ENCODE peak calls at places on chromosome 14, in six cellular contexts. V, M, F, N, Q and I are unnamed samples.

GRCh38 chr14:76768201-76768656 is 7.0 kb downstream of the VASH1 start:
- DNase-seq in M (peak), N (no peak), V (peak), F (peak), Q (no peak), I (peak)

GRCh38 chr14:103546651-103547454 is 15.6 kb downstream of the BAG5 start:
- DNase-seq in N (peak), V (peak), M (peak), Q (peak), F (peak), I (peak)

GRCh38 chr14:60649815-60650381 is 621 bp upstream of the SIX1 start:
- DNase-seq in Q (no peak), M (no peak), N (no peak), V (peak), F (no peak), I (no peak)

GRCh38 chr14:78157855-78158436 is 12.2 kb upstream of the NRXN3 start:
- DNase-seq in F (no peak), Q (no peak), N (peak), M (peak), V (no peak), I (no peak)

GRCh38 chr14:71063351-71063750 is 156.1 kb downstream of the PCNX1 start:
- DNase-seq in N (no peak), M (no peak), V (no peak), Q (no peak), F (no peak), I (no peak)

GRCh38 chr14:80215756-80216581 is 4.7 kb upstream of the DIO2 start:
- DNase-seq in F (no peak), V (peak), M (no peak), N (no peak), Q (no peak), I (no peak)

GRCh38 chr14:77142289-77142814 is 761 bp upstream of the ZDHHC22 start:
- DNase-seq in N (no peak), V (no peak), Q (no peak), M (no peak), F (no peak), I (no peak)

GRCh38 chr14:54715244-54715643 is 148.3 kb downstream of the SAMD4A start:
- DNase-seq in M (no peak), F (no peak), V (no peak), N (no peak), Q (no peak), I (no peak)

GRCh38 chr14:38197001-38197760 is 10.5 kb upstream of the SSTR1 start:
- DNase-seq in F (no peak), Q (peak), V (no peak), N (no peak), M (no peak), I (peak)

GRCh38 chr14:53432378-53432802 is 279.3 kb upstream of the DDHD1 start:
- DNase-seq in N (no peak), M (peak), F (no peak), Q (peak), V (peak), I (no peak)

GRCh38 chr14:61145903-61146411 is 135.2 kb downstream of the TMEM30B start:
- DNase-seq in V (peak), Q (no peak), N (no peak), F (no peak), M (no peak), I (no peak)

GRCh38 chr14:34223302-34224150 is 238.5 kb downstream of the SPTSSA start:
- DNase-seq in M (no peak), N (no peak), V (no peak), F (no peak), Q (no peak), I (no peak)

GRCh38 chr14:86072134-86072894 is 542.4 kb downstream of the FLRT2 start:
- DNase-seq in N (no peak), F (no peak), V (no peak), Q (no peak), M (no peak), I (no peak)

GRCh38 chr14:37583358-37584210 is 11.5 kb downstream of the FOXA1 start:
- DNase-seq in Q (no peak), N (no peak), M (no peak), F (no peak), V (peak), I (no peak)

GRCh38 chr14:72618424-72618823 is 275.5 kb downstream of the DPF3 start:
- DNase-seq in M (no peak), Q (no peak), V (no peak), F (no peak), N (no peak), I (no peak)

GRCh38 chr14:55381561-55381960 is 30.1 kb downstream of the ATG14 start:
- DNase-seq in N (no peak), M (no peak), F (no peak), V (no peak), Q (no peak), I (no peak)

GRCh38 chr14:90721619-90722305 is 94.5 kb downstream of the TTC7B start:
- DNase-seq in N (no peak), V (no peak), Q (no peak), F (no peak), M (no peak), I (no peak)

GRCh38 chr14:87434011-87434410 is 559.0 kb downstream of the GALC start:
- DNase-seq in V (no peak), N (no peak), Q (no peak), M (no peak), F (no peak), I (no peak)

GRCh38 chr14:24135584-24135833 is 485 bp upstream of the PSME1 start:
- DNase-seq in N (no peak), Q (no peak), F (no peak), V (no peak), M (no peak), I (no peak)

GRCh38 chr14:102323102-102323501 is 3.6 kb downstream of the ZNF839 start:
- DNase-seq in M (peak), N (peak), V (peak), F (peak), Q (peak), I (no peak)

GRCh38 chr14:60773558-60773957 is 39.0 kb downstream of the MNAT1 start:
- DNase-seq in N (no peak), M (no peak), Q (peak), F (no peak), V (no peak), I (no peak)

GRCh38 chr14:95547626-95548327 is 12.9 kb downstream of the GLRX5 start:
- DNase-seq in F (no peak), Q (no peak), V (no peak), M (no peak), N (no peak), I (no peak)

GRCh38 chr14:95545769-95546168 is 10.9 kb downstream of the GLRX5 start:
- DNase-seq in F (no peak), Q (no peak), V (peak), N (no peak), M (no peak), I (no peak)

GRCh38 chr14:95541932-95542554 is 7.2 kb downstream of the GLRX5 start:
- DNase-seq in N (no peak), M (no peak), V (no peak), Q (no peak), F (no peak), I (no peak)

GRCh38 chr14:95547272-95547625 is 12.4 kb downstream of the GLRX5 start:
- DNase-seq in F (no peak), M (no peak), N (no peak), Q (no peak), V (no peak), I (no peak)

DNA sequence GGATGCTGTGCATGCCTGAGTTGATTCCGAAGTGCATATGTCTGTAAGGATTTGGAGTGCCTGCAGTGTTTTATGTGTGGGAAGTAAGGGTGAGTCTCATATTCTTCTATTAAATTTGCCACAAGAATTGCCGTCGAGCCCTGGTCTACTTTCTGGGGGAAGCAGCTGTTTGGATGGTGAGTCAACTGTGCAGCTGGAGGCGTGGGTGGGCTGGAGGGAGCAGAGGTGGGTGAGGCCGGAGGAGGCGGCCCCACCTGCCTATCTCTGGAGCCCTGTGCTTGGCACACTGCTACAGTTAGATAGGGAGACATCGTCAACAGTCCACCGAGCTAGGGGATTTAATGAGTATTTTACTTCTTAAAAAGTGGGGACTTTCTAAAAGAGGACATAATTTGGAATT is 9.7 kb downstream of the GLRX5 start:
- DNase-seq in N (no peak), F (no peak), Q (no peak), V (no peak), M (no peak), I (no peak)
- H3K27ac ChIP-seq in N (no peak), F (no peak), Q (no peak), V (no peak), M (no peak), I (no peak)

GRCh38 chr14:104694991-104695659 is 5.7 kb downstream of the INF2 start:
- DNase-seq in Q (no peak), V (no peak), N (no peak), M (peak), F (no peak), I (peak)
- H3K4me3 ChIP-seq in Q (no peak), V (no peak), N (no peak), M (no peak), F (no peak), I (peak)

DNA sequence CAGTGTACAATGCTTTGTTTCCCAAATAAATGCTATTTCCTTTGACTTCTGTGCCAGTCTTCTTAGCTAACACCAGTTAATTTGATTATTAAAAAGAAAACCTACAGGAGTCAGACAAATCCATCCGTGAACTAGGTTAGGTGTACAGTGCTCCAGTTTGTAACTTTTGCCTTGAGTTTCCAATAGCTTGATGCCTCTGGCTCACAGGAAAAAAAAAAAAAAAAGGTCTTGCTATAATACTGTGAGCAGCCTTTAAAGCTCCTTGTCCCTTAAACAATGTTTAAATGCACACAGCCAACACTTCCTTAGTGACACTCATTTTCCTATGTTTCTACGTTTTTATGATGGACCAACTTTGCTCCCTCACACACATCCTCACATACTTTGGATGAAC is 71.8 kb upstream of the TMX1 start:
- DNase-seq in Q (no peak), F (no peak), V (no peak), N (no peak), M (no peak), I (no peak)
- H3K27ac ChIP-seq in Q (no peak), F (peak), V (no peak), N (no peak), M (no peak), I (no peak)

DNA sequence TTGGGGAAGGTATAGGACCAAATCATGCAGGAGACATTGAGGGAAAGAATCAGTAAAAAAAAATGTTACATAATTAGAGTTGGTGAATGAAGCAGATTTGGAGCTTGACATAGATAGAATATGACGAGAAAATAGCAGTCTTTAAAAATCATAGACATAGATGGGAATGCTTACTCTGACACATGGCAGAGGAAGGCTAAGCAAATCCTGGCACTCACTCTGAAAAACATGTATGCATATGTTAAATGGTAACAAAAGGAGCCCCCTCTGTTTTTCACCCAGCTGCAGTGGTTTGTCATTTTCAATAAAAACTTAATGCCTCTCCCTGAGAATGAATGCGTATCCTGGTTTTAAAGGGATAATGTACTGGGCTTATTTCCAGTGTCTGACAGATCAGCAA is 561.2 kb upstream of the SEL1L start:
- DNase-seq in M (no peak), F (no peak), V (no peak), Q (no peak), N (no peak), I (no peak)
- H3K4me3 ChIP-seq in M (no peak), F (no peak), V (no peak), Q (no peak), N (no peak), I (no peak)

DNA sequence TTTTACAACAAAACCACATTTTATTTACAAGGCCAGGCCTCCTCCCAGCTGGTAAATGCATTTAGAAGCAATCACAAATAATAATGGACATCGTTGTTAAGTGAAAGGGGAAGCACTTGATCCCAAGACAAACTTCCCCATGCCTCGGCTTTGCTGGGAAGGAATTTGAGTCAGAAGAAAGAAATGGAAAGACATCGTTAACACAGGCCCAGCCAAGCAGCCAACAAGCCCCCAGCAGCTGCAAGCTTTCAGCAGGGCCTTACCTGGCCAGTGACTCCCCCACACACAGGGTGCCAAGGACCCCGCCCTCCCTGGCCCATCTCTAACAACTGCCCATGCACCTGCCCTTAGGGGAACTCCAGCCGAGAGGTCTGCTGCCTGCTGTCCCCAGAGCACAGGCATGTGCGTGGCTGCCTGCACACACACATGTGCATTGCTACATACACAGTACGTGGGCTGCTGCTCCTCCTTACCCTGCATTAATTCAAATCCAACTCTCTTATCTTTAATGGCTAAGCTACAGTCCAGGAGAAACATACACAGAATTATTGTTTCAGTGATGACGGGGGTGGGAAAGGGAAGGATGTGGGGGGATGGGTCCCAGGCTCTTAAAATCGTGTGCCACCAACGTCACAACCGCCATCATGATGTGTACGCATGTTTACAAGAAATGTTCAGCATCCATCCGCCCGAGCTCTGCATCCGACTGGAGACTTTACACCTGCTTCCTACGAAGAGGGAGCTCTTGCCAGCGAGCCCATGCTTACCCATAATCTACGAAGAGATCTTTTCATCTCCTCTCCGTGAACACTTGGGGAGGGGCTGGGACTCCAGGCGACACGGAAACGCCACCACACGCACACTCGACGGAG is 9.8 kb downstream of the BCL11B start:
- DNase-seq in M (no peak), V (peak), N (no peak), F (no peak), Q (no peak), I (peak)
- H3K27ac ChIP-seq in M (no peak), V (no peak), N (no peak), F (no peak), Q (no peak), I (peak)